ENCODE peak calls at places on chromosomes 12 and 14, in seven cellular contexts. E is SK-N-SH, H is H9, X is IMR-90, K is GM12878, M is spleen, V is Karpas-422. A is an unnamed sample.
A peak's percentile ranks its signal among the peaks of the same experiment; 100 is the strongest.

GRCh38 chr14:77301103-77301502 is 19.6 kb downstream of the POMT2 start:
- DNase-seq in H (peak; percentile 88), X (peak; percentile 85), V (peak; percentile 94), K (no peak), E (peak; percentile 65), M (peak; percentile 85), A (peak; percentile 70)

GRCh38 chr12:102722147-102722546 is 194.9 kb downstream of the PAH start:
- DNase-seq in M (no peak), H (no peak), K (no peak), E (no peak), X (no peak), V (no peak), A (no peak)

GRCh38 chr14:57609313-57609712 is 115.7 kb upstream of the CCDC198 start:
- DNase-seq in X (no peak), V (no peak), H (no peak), M (no peak), E (no peak), K (no peak), A (no peak)

GRCh38 chr12:62123721-62124203 is 136.4 kb upstream of the USP15 start:
- DNase-seq in K (no peak), H (peak; percentile 65), X (peak; percentile 56), V (peak; percentile 81), E (peak; percentile 11), M (no peak), A (peak; percentile 49)

GRCh38 chr14:77459072-77459723 is 1.3 kb downstream of the AHSA1 start:
- DNase-seq in X (peak; percentile 77), V (peak; percentile 89), H (peak; percentile 58), M (no peak), E (peak; percentile 63), K (peak; percentile 24), A (peak; percentile 79)

GRCh38 chr14:90204516-90204915 is 51.8 kb upstream of the PSMC1 start:
- DNase-seq in M (no peak), V (no peak), E (no peak), X (no peak), K (no peak), H (no peak), A (no peak)

GRCh38 chr14:56117765-56118610 is at the start of gene PELI2:
- DNase-seq in H (peak; percentile 67), E (peak; percentile 76), V (peak; percentile 65), K (no peak), M (peak; percentile 98), X (peak; percentile 73), A (peak; percentile 77)

GRCh38 chr12:91307957-91308705 is 125.5 kb upstream of the DCN start:
- DNase-seq in M (no peak), X (no peak), K (no peak), E (no peak), V (peak; percentile 91), H (no peak), A (no peak)

GRCh38 chr12:12715459-12716150 is 1.6 kb upstream of the CDKN1B start:
- DNase-seq in K (no peak), X (no peak), E (no peak), M (no peak), H (no peak), V (peak; percentile 47), A (peak; percentile 64)

GRCh38 chr12:99915251-99916082 is 69.3 kb downstream of the ANKS1B start:
- DNase-seq in K (no peak), M (no peak), X (peak; percentile 65), V (no peak), E (no peak), H (no peak), A (no peak)

GRCh38 chr12:125198647-125199046 is 133.4 kb downstream of the AACS start:
- DNase-seq in M (no peak), V (no peak), E (no peak), K (no peak), X (no peak), H (no peak), A (no peak)

GRCh38 chr12:127929172-127929571 is 337.8 kb upstream of the TMEM132C start:
- DNase-seq in E (no peak), K (no peak), H (no peak), X (no peak), V (no peak), M (no peak), A (no peak)

GRCh38 chr12:42696424-42697149 is 107.0 kb upstream of the PRICKLE1 start:
- DNase-seq in V (no peak), H (no peak), E (no peak), X (peak; percentile 64), M (no peak), K (no peak), A (no peak)

GRCh38 chr12:8985213-8985612 is 4.1 kb upstream of the KLRG1 start:
- DNase-seq in K (no peak), E (no peak), V (peak; percentile 41), M (no peak), H (no peak), X (no peak), A (no peak)

GRCh38 chr14:46063872-46064271 is 587.7 kb downstream of the RPL10L start:
- DNase-seq in M (no peak), E (peak; percentile 0), H (peak; percentile 28), X (no peak), V (no peak), K (no peak), A (no peak)

GRCh38 chr14:75315143-75315542 is 36.5 kb downstream of the FOS start:
- DNase-seq in H (no peak), E (peak; percentile 45), K (no peak), V (no peak), M (no peak), X (peak; percentile 52), A (no peak)
- H3K9me3 ChIP-seq in H (no peaks in the 10 kb centered on the region), E (no peaks in the 10 kb centered on the region), K (no peaks in the 10 kb centered on the region), V (no peaks in the 10 kb centered on the region), M (no peaks in the 10 kb centered on the region), X (peaks cover 4% of the 10 kb centered on the region), A (no peaks in the 10 kb centered on the region)

GRCh38 chr12:131437706-131438210 is 273.1 kb upstream of the SFSWAP start:
- DNase-seq in V (no peak), E (no peak), H (no peak), M (peak; percentile 49), X (no peak), K (no peak), A (no peak)

GRCh38 chr12:131432532-131433260 is 278.2 kb upstream of the SFSWAP start:
- DNase-seq in X (no peak), E (no peak), M (peak; percentile 45), K (peak; percentile 62), H (no peak), V (no peak), A (peak; percentile 33)

GRCh38 chr12:131434208-131435125 is 276.4 kb upstream of the SFSWAP start:
- DNase-seq in E (no peak), M (peak; percentile 73), H (no peak), X (no peak), V (no peak), K (no peak), A (no peak)

GRCh38 chr12:131438874-131439273 is 272.0 kb upstream of the SFSWAP start:
- DNase-seq in V (no peak), H (peak; percentile 83), E (no peak), X (no peak), M (peak; percentile 71), K (no peak), A (no peak)

DNA sequence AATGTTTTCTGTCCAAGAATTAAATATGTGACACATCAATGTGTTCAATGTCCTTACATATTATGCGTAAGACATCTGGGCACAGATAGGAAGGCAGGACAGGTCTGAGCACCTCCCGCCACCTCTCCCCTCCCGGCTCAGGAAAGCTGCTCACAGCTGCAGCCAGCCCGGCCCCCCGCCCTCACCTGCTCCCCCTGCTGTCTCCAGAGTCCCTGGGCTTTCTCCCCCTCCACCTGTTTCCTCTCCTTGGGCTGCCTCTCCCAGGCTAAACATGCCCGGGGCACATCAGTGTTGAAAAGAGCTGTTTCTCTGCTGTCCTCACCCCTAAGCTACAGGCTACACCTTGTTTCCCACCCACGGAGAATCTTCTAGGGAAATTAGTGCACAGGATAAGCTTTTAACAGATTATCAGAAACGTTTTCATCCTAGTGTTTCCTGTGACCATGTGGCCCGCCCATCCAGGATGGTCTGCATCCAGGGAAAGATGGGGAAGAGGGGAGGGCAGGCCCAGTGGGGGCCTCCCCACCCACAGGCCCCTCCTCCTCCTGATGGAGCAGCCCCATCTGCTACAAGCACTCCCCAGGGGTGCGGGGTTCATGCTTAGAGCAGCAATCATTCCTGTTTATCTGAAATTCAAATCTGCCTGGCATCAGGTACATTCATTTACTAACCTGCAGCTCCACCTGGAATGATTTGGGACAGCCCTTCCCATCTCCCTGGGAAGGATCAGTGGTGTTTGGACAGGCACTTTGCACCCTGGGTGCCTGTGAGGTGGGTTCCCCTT is 273.8 kb upstream of the SFSWAP start:
- DNase-seq in V (no peak), M (peak; percentile 46), X (no peak), E (no peak), K (no peak), H (peak; percentile 77), A (no peak)
- H3K9me3 ChIP-seq in V (no peaks in the 10 kb centered on the region), M (no peaks in the 10 kb centered on the region), X (peaks cover 14% of the 10 kb centered on the region), E (no peaks in the 10 kb centered on the region), K (peaks cover 4% of the 10 kb centered on the region), H (no peaks in the 10 kb centered on the region), A (no peaks in the 10 kb centered on the region)

GRCh38 chr12:30391766-30392366 is 303.8 kb downstream of the IPO8 start:
- DNase-seq in K (no peak), V (no peak), X (no peak), E (no peak), H (no peak), M (no peak), A (no peak)
- H3K9me3 ChIP-seq in K (no peaks in the 10 kb centered on the region), V (peaks cover 4% of the 10 kb centered on the region), X (peaks cover 4% of the 10 kb centered on the region), E (peaks cover 8% of the 10 kb centered on the region), H (peaks cover 48% of the 10 kb centered on the region), M (peaks cover 12% of the 10 kb centered on the region), A (peaks cover 8% of the 10 kb centered on the region)

GRCh38 chr12:17286874-17287273 is 680.9 kb upstream of the LMO3 start:
- DNase-seq in K (no peak), V (no peak), E (no peak), X (no peak), H (no peak), M (no peak), A (no peak)
- H3K9me3 ChIP-seq in K (no peaks in the 10 kb centered on the region), V (peaks cover 25% of the 10 kb centered on the region), E (peaks cover 4% of the 10 kb centered on the region), X (peaks cover 3% of the 10 kb centered on the region), H (no peaks in the 10 kb centered on the region), M (peaks cover 16% of the 10 kb centered on the region), A (no peaks in the 10 kb centered on the region)

GRCh38 chr12:11568155-11568761 is 81.2 kb upstream of the ETV6 start:
- DNase-seq in E (no peak), X (no peak), K (no peak), M (no peak), H (no peak), V (no peak), A (no peak)

GRCh38 chr12:11563785-11564739 is 85.4 kb upstream of the ETV6 start:
- DNase-seq in H (no peak), K (no peak), M (no peak), X (no peak), V (no peak), E (no peak), A (no peak)

GRCh38 chr12:11564984-11565651 is 84.4 kb upstream of the ETV6 start:
- DNase-seq in X (no peak), V (no peak), K (peak; percentile 89), M (no peak), H (no peak), E (no peak), A (no peak)

GRCh38 chr12:11568762-11569478 is 80.6 kb upstream of the ETV6 start:
- DNase-seq in V (no peak), M (no peak), X (no peak), E (no peak), K (peak; percentile 96), H (no peak), A (no peak)

DNA sequence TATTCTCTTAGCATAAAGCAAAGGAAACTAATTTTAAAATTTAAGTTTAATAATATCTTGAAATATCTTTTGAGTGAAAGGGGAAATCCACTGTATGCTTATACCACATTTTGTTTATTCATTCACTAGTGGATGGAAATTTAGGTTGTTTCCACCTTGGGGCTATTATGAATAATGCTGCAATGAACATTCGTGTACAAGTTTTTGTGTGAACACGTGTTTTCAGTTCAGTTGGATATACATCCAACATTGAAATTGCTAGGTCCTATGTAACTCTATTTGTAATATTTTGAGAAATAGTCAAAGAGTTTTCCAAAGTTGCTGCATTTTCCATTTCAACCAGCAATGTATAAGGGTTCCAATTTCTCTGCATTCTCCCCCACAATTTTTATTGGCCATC is 83.7 kb upstream of the ETV6 start:
- DNase-seq in E (no peak), X (no peak), M (no peak), H (no peak), K (no peak), V (no peak), A (no peak)
- H3K9me3 ChIP-seq in E (no peaks in the 10 kb centered on the region), X (no peaks in the 10 kb centered on the region), M (no peaks in the 10 kb centered on the region), H (no peaks in the 10 kb centered on the region), K (no peaks in the 10 kb centered on the region), V (no peaks in the 10 kb centered on the region), A (no peaks in the 10 kb centered on the region)